ENCODE peak calls at places on chromosome 6, in ten cellular contexts. J is left lung, Y is prostate gland, F is psoas muscle, D is H9, P is transverse colon, T is right lobe of liver, V is PC-3, K is small intestine, I is tibial artery. Q is an unnamed sample.

GRCh38 chr6:54085047-54085446 is 26.2 kb upstream of the MLIP start:
- DNase-seq in J (no peak), Y (no peak), F (peak; percentile 69), D (no peak), P (no peak), T (no peak), V (no peak), K (no peak), I (no peak), Q (no peak)

GRCh38 chr6:85250586-85251216 is 199.2 kb upstream of the NT5E start:
- DNase-seq in J (no peak), Y (no peak), F (no peak), D (no peak), P (no peak), T (no peak), V (no peak), K (no peak), I (no peak), Q (no peak)

GRCh38 chr6:44122821-44123220 is 4.4 kb downstream of the MRPL14 start:
- DNase-seq in J (no peak), Y (no peak), F (no peak), D (no peak), P (no peak), T (no peak), V (no peak), K (peak; percentile 20), I (no peak), Q (no peak)

GRCh38 chr6:140001005-140001404 is 626.6 kb upstream of the CITED2 start:
- DNase-seq in J (no peak), Y (no peak), F (no peak), D (no peak), P (no peak), T (no peak), V (no peak), K (no peak), I (no peak), Q (no peak)

GRCh38 chr6:37433657-37434271 is 743 bp downstream of the CMTR1 start:
- DNase-seq in J (no peak), Y (no peak), F (no peak), D (no peak), P (no peak), T (peak; percentile 28), V (no peak), K (peak; percentile 35), I (no peak), Q (peak; percentile 14)

GRCh38 chr6:152750694-152751093 is at the start of gene VIP:
- DNase-seq in J (no peak), Y (no peak), F (no peak), D (peak; percentile 71), P (no peak), T (no peak), V (peak; percentile 48), K (no peak), I (no peak), Q (no peak)

GRCh38 chr6:41537359-41537758 is 8.8 kb upstream of the FOXP4 start:
- DNase-seq in J (no peak), Y (no peak), F (no peak), D (no peak), P (no peak), T (no peak), V (peak; percentile 35), K (no peak), I (no peak), Q (no peak)

GRCh38 chr6:49553353-49553752 is 2.9 kb downstream of the C6orf141 start:
- DNase-seq in J (no peak), Y (no peak), F (no peak), D (no peak), P (no peak), T (no peak), V (peak; percentile 92), K (no peak), I (no peak), Q (no peak)

GRCh38 chr6:125294925-125295324 is 6.8 kb downstream of the HDDC2 start:
- DNase-seq in J (no peak), Y (no peak), F (no peak), D (no peak), P (no peak), T (peak; percentile 34), V (no peak), K (no peak), I (no peak), Q (no peak)

GRCh38 chr6:10141756-10142443 is 273.0 kb downstream of the TFAP2A start:
- DNase-seq in J (no peak), Y (no peak), F (no peak), D (no peak), P (no peak), T (no peak), V (no peak), K (no peak), I (no peak), Q (no peak)

GRCh38 chr6:46156701-46157100 is 14.1 kb downstream of the ENPP5 start:
- DNase-seq in J (no peak), Y (no peak), F (no peak), D (no peak), P (no peak), T (no peak), V (no peak), K (no peak), I (no peak), Q (no peak)

GRCh38 chr6:126939784-126940183 is 178.7 kb upstream of the RSPO3 start:
- DNase-seq in J (no peak), Y (no peak), F (no peak), D (no peak), P (no peak), T (no peak), V (no peak), K (no peak), I (no peak), Q (no peak)

GRCh38 chr6:38279423-38279822 is 360.3 kb downstream of the BTBD9 start:
- DNase-seq in J (no peak), Y (no peak), F (no peak), D (no peak), P (no peak), T (no peak), V (peak; percentile 22), K (no peak), I (no peak), Q (no peak)

GRCh38 chr6:158208226-158208807 is 40.2 kb downstream of the GTF2H5 start:
- DNase-seq in J (no peak), Y (no peak), F (no peak), D (no peak), P (no peak), T (no peak), V (no peak), K (no peak), I (no peak), Q (no peak)

GRCh38 chr6:89954721-89955148 is 60.5 kb downstream of the GJA10 start:
- DNase-seq in J (no peak), Y (no peak), F (no peak), D (no peak), P (no peak), T (no peak), V (no peak), K (no peak), I (no peak), Q (no peak)

GRCh38 chr6:34912715-34913464 is 23.8 kb downstream of the ANKS1A start:
- DNase-seq in J (no peak), Y (no peak), F (no peak), D (no peak), P (no peak), T (no peak), V (peak; percentile 83), K (peak; percentile 15), I (no peak), Q (no peak)

GRCh38 chr6:57173886-57174510 is 1.9 kb downstream of the BAG2 start:
- DNase-seq in J (no peak), Y (no peak), F (no peak), D (peak; percentile 28), P (no peak), T (no peak), V (peak; percentile 77), K (no peak), I (no peak), Q (no peak)

GRCh38 chr6:30712441-30712840 is 4.6 kb downstream of the MDC1 start:
- DNase-seq in J (no peak), Y (no peak), F (no peak), D (no peak), P (no peak), T (no peak), V (no peak), K (no peak), I (no peak), Q (no peak)

GRCh38 chr6:31585531-31585930 is 546 bp upstream of the LST1 start:
- DNase-seq in J (no peak), Y (no peak), F (no peak), D (peak; percentile 66), P (no peak), T (no peak), V (peak; percentile 31), K (peak; percentile 36), I (no peak), Q (no peak)

GRCh38 chr6:32086661-32087573 is 22.2 kb downstream of the TNXB start:
- DNase-seq in J (no peak), Y (no peak), F (peak; percentile 63), D (no peak), P (no peak), T (no peak), V (peak; percentile 79), K (no peak), I (no peak), Q (no peak)

GRCh38 chr6:25007269-25007699 is 71.5 kb upstream of the RIPOR2 start:
- DNase-seq in J (no peak), Y (no peak), F (no peak), D (no peak), P (no peak), T (no peak), V (no peak), K (no peak), I (no peak), Q (no peak)

GRCh38 chr6:168283686-168284025 is 35.9 kb downstream of the DACT2 start:
- DNase-seq in J (no peak), Y (no peak), F (no peak), D (no peak), P (no peak), T (no peak), V (no peak), K (no peak), I (no peak), Q (no peak)
- H3K9me3 ChIP-seq in J (no peaks in the 10 kb centered on the region), Y (no peaks in the 10 kb centered on the region), F (no peaks in the 10 kb centered on the region), D (no peaks in the 10 kb centered on the region), P (no peaks in the 10 kb centered on the region), T (no peaks in the 10 kb centered on the region), V (no peaks in the 10 kb centered on the region), K (no peaks in the 10 kb centered on the region), I (no peaks in the 10 kb centered on the region), Q (no peaks in the 10 kb centered on the region)

GRCh38 chr6:163413054-163413344 is 1.5 kb upstream of the QKI start:
- DNase-seq in J (no peak), Y (no peak), F (no peak), D (no peak), P (no peak), T (no peak), V (no peak), K (no peak), I (no peak), Q (no peak)
- H3K9me3 ChIP-seq in J (no peaks in the 10 kb centered on the region), Y (no peaks in the 10 kb centered on the region), F (no peaks in the 10 kb centered on the region), D (no peaks in the 10 kb centered on the region), P (no peaks in the 10 kb centered on the region), T (no peaks in the 10 kb centered on the region), V (no peaks in the 10 kb centered on the region), K (no peaks in the 10 kb centered on the region), I (no peaks in the 10 kb centered on the region), Q (no peaks in the 10 kb centered on the region)

GRCh38 chr6:107402533-107402932 is 56.8 kb downstream of the PDSS2 start:
- DNase-seq in J (no peak), Y (no peak), F (no peak), D (no peak), P (no peak), T (no peak), V (no peak), K (no peak), I (no peak), Q (no peak)
- H3K9me3 ChIP-seq in J (no peaks in the 10 kb centered on the region), Y (no peaks in the 10 kb centered on the region), F (peaks cover 8% of the 10 kb centered on the region), D (no peaks in the 10 kb centered on the region), P (peaks cover 18% of the 10 kb centered on the region), T (no peaks in the 10 kb centered on the region), V (no peaks in the 10 kb centered on the region), K (no peaks in the 10 kb centered on the region), I (no peaks in the 10 kb centered on the region), Q (peaks cover 4% of the 10 kb centered on the region)

GRCh38 chr6:137181876-137182653 is 8.6 kb upstream of the IL22RA2 start:
- DNase-seq in J (no peak), Y (no peak), F (no peak), D (no peak), P (no peak), T (no peak), V (no peak), K (no peak), I (no peak), Q (no peak)
- H3K9me3 ChIP-seq in J (peaks cover 3% of the 10 kb centered on the region), Y (no peaks in the 10 kb centered on the region), F (peaks cover 38% of the 10 kb centered on the region), D (peaks cover 45% of the 10 kb centered on the region), P (peaks cover 21% of the 10 kb centered on the region), T (no peaks in the 10 kb centered on the region), V (peaks cover 21% of the 10 kb centered on the region), K (peaks cover 1% of the 10 kb centered on the region), I (peaks cover 2% of the 10 kb centered on the region), Q (no peaks in the 10 kb centered on the region)

Q was measured in T-helper 17 cell.